ENCODE peak calls at places on chromosomes 13 and 19, in seven cellular contexts. V is CD8-positive, alpha-beta memory T cell; M is aorta; T is uterus; K is caudate nucleus; J is A549; I is adrenal gland. A is an unnamed sample.

GRCh38 chr19:16885166-16885565 is 3.6 kb upstream of the F2RL3 start:
- DNase-seq in K (no peak), T (no peak), V (no peak), M (no peak), I (no peak), J (no peak), A (peak; percentile 89)

GRCh38 chr19:23762884-23763711 is 4.4 kb upstream of the ZNF681 start:
- DNase-seq in T (peak; percentile 86), I (peak; percentile 94), V (peak; percentile 83), J (no peak), K (no peak), M (peak; percentile 95), A (peak; percentile 69)

GRCh38 chr19:14517840-14518505 is at the start of gene DNAJB1:
- DNase-seq in J (peak; percentile 64), K (no peak), T (peak; percentile 87), M (peak; percentile 94), I (peak; percentile 85), V (peak; percentile 71), A (peak; percentile 92)

GRCh38 chr13:32427852-32428580 is at the start of gene N4BP2L1:
- DNase-seq in V (peak; percentile 83), I (peak; percentile 83), T (peak; percentile 75), M (peak; percentile 91), K (peak; percentile 19), J (peak; percentile 9), A (peak; percentile 28)

GRCh38 chr13:49457221-49457620 is 13.1 kb downstream of the SETDB2 start:
- DNase-seq in T (no peak), I (peak; percentile 68), K (no peak), V (no peak), M (no peak), J (no peak), A (peak; percentile 24)

GRCh38 chr13:62483774-62484173 is 1068.1 kb upstream of the PCDH20 start:
- DNase-seq in V (no peak), T (no peak), M (no peak), K (no peak), I (no peak), J (no peak), A (no peak)

GRCh38 chr13:88042489-88042888 is 371.3 kb downstream of the SLITRK5 start:
- DNase-seq in I (no peak), M (no peak), K (no peak), J (no peak), V (no peak), T (no peak), A (peak; percentile 20)

GRCh38 chr13:64371045-64371444 is 2859.1 kb downstream of the PCDH9 start:
- DNase-seq in V (no peak), M (no peak), J (peak; percentile 3), K (no peak), T (no peak), I (no peak), A (no peak)

GRCh38 chr19:44653977-44654784 is 10.5 kb downstream of the PVR start:
- DNase-seq in J (peak; percentile 88), V (peak; percentile 38), M (peak; percentile 89), T (peak; percentile 40), I (peak; percentile 92), K (no peak), A (peak; percentile 52)

GRCh38 chr13:87356314-87356713 is 314.9 kb upstream of the SLITRK5 start:
- DNase-seq in M (no peak), T (no peak), V (no peak), I (no peak), K (no peak), J (no peak), A (no peak)

GRCh38 chr13:38348890-38349289 is 761 bp upstream of the UFM1 start:
- DNase-seq in I (no peak), T (no peak), M (no peak), J (no peak), K (no peak), V (no peak), A (peak; percentile 60)

GRCh38 chr19:17121736-17122293 is 46.2 kb downstream of the MYO9B start:
- DNase-seq in T (no peak), V (no peak), M (no peak), K (no peak), J (no peak), I (no peak), A (peak; percentile 41)

GRCh38 chr13:114212096-114212495 is 22.6 kb upstream of the CDC16 start:
- DNase-seq in J (no peak), M (no peak), V (no peak), K (no peak), T (no peak), I (no peak), A (peak; percentile 27)

GRCh38 chr19:56976300-56976699 is 135.8 kb upstream of the PEG3 start:
- DNase-seq in T (no peak), V (no peak), I (no peak), J (no peak), K (no peak), M (no peak), A (no peak)
- H3K27ac ChIP-seq in T (no peak overlapping the region), V (no peak overlapping the region), I (no peak overlapping the region), J (no peak overlapping the region), K (no peak overlapping the region), M (no peak overlapping the region), A (no peak overlapping the region)

GRCh38 chr19:46736544-46737274 is 9.1 kb upstream of the FKRP start:
- DNase-seq in M (peak; percentile 82), K (no peak), J (no peak), T (peak; percentile 59), V (no peak), I (peak; percentile 81), A (no peak)

GRCh38 chr19:46739290-46739771 is 6.5 kb upstream of the FKRP start:
- DNase-seq in M (peak; percentile 81), K (no peak), V (no peak), J (no peak), I (no peak), T (peak; percentile 64), A (no peak)

GRCh38 chr19:46741447-46741846 is 4.4 kb upstream of the FKRP start:
- DNase-seq in I (no peak), T (no peak), J (no peak), V (no peak), K (no peak), M (no peak), A (no peak)

GRCh38 chr19:46737275-46737654 is 8.6 kb upstream of the FKRP start:
- DNase-seq in M (no peak), K (no peak), V (no peak), J (no peak), T (no peak), I (no peak), A (no peak)

DNA sequence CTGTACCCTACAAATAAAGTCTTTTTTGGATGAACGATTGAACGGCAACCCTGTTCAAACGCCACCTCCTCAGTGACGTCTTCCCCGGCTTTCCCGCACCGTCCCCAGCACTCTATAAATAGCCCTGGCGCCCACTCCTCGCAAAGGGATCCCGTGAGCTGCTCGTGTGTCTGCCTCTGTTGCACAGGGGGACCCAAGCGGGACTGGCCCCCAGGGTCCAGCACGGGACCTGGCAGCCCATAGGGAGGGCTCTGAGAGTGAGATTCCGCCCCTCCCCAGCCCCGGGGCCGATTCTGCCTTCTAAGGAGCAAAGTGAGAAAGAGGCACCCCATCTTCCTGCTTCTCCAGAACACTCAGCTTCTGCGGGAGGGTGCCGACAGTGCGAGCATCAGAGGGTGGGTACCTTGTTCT is 8.1 kb upstream of the FKRP start:
- DNase-seq in M (peak; percentile 71), I (no peak), T (no peak), J (no peak), V (no peak), K (no peak), A (no peak)
- H3K27ac ChIP-seq in M (no peak overlapping the region), I (peak overlapping the region; percentile 67), T (peak overlapping the region; percentile 28), J (no peak overlapping the region), V (no peak overlapping the region), K (no peak overlapping the region), A (no peak overlapping the region)

GRCh38 chr13:21123956-21124355 is 52.4 kb downstream of the SKA3 start:
- DNase-seq in T (no peak), I (no peak), J (no peak), M (no peak), K (no peak), V (no peak), A (no peak)
- H3K27ac ChIP-seq in T (no peak overlapping the region), I (no peak overlapping the region), J (no peak overlapping the region), M (no peak overlapping the region), K (no peak overlapping the region), V (no peak overlapping the region), A (no peak overlapping the region)

GRCh38 chr13:30108913-30109237 is 198.5 kb downstream of the KATNAL1 start:
- DNase-seq in T (no peak), I (no peak), J (no peak), M (no peak), K (no peak), V (no peak), A (no peak)

GRCh38 chr13:30111810-30112209 is 195.5 kb downstream of the KATNAL1 start:
- DNase-seq in M (no peak), V (no peak), I (no peak), J (peak; percentile 6), T (no peak), K (no peak), A (peak; percentile 44)

GRCh38 chr13:30109471-30110135 is 197.7 kb downstream of the KATNAL1 start:
- DNase-seq in V (no peak), K (no peak), I (no peak), T (no peak), M (no peak), J (no peak), A (no peak)

GRCh38 chr13:30108216-30108912 is 199.0 kb downstream of the KATNAL1 start:
- DNase-seq in V (no peak), J (no peak), T (no peak), I (no peak), M (no peak), K (no peak), A (no peak)

DNA sequence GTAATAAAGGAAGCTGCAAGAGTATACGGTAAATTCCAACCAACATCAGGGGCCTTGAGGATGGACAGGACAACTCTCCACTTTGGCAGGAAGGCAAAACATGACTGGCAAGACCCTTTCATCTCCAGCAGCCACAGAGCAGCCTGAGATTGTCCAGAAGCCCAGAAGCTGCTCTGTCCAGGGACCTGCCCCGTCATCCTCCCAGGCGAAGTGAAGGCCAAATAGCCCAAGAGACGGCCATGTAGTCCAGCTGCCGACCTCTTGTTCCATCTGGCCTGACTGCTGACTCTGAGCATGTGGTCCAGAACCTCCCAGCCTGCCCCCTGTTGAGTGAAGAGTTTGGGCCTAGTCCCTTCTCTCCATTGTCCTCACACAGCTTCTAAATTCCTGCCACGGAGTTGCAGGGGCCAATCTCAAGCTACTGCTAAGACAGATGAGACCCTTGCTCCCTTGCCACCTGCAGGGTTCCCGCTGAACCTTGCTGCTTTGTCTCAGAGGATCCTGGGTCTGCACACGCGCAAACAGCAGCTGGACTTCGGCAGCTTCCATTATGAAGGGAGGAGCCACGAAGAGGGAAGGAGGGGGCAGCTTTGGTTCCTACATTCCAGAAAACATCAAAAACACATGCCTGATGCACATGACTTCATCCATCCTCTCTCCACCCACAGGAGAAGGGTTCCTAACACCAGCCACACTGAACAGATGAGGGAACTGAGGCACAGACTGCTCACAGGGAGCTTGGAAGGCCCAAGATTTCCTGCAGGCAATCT is 196.9 kb downstream of the KATNAL1 start:
- DNase-seq in M (no peak), I (no peak), K (no peak), T (peak; percentile 57), J (no peak), V (no peak), A (peak; percentile 42)
- H3K27ac ChIP-seq in M (no peak overlapping the region), I (no peak overlapping the region), K (no peak overlapping the region), T (peak overlapping the region; percentile 30), J (no peak overlapping the region), V (no peak overlapping the region), A (no peak overlapping the region)

GRCh38 chr13:73224708-73225107 is 165.9 kb downstream of the KLF5 start:
- DNase-seq in K (no peak), I (no peak), J (no peak), M (no peak), V (no peak), T (no peak), A (no peak)
- H3K27ac ChIP-seq in K (no peak overlapping the region), I (no peak overlapping the region), J (no peak overlapping the region), M (no peak overlapping the region), V (no peak overlapping the region), T (no peak overlapping the region), A (no peak overlapping the region)